ENCODE peak calls at places on chromosomes 1 and 21, in ten cellular contexts. F is BJ, L is A549, N is OCI-LY7, A is esophagus squamous epithelium, D is lower leg skin, C is tibial nerve, H is neural progenitor cell, P is neural crest cell, B is heart left ventricle. X is an unnamed sample.

GRCh38 chr1:39360726-39361125 is 130.7 kb upstream of the BMP8A start:
- DNase-seq in F (no peak), L (no peak), N (no peak), A (no peak), D (no peak), C (no peak), H (no peak), P (no peak), B (no peak), X (no peak)

GRCh38 chr1:219220945-219221344 is 47.3 kb downstream of the LYPLAL1 start:
- DNase-seq in F (no peak), L (no peak), N (no peak), A (no peak), D (no peak), C (no peak), H (no peak), P (no peak), B (no peak), X (no peak)

GRCh38 chr1:211194826-211195225 is 60.9 kb upstream of the KCNH1 start:
- DNase-seq in F (no peak), L (no peak), N (no peak), A (no peak), D (no peak), C (no peak), H (no peak), P (no peak), B (no peak), X (no peak)

GRCh38 chr1:111199881-111200801 is at the start of gene DENND2D:
- DNase-seq in F (no peak), L (no peak), N (no peak), A (no peak), D (peak; percentile 90), C (no peak), H (no peak), P (no peak), B (peak; percentile 44), X (peak; percentile 54)

GRCh38 chr1:110190282-110190929 is 19.7 kb upstream of the KCNC4 start:
- DNase-seq in F (no peak), L (no peak), N (no peak), A (no peak), D (no peak), C (no peak), H (no peak), P (no peak), B (peak; percentile 61), X (no peak)

GRCh38 chr1:235468970-235469369 is 35.3 kb downstream of the B3GALNT2 start:
- DNase-seq in F (no peak), L (peak; percentile 31), N (no peak), A (no peak), D (no peak), C (no peak), H (no peak), P (no peak), B (no peak), X (peak; percentile 39)

GRCh38 chr1:2504224-2504948 is 22.0 kb downstream of the PANK4 start:
- DNase-seq in F (no peak), L (no peak), N (no peak), A (no peak), D (no peak), C (no peak), H (no peak), P (no peak), B (no peak), X (no peak)

GRCh38 chr1:1594602-1594981 is 5.3 kb downstream of the FNDC10 start:
- DNase-seq in F (no peak), L (no peak), N (no peak), A (no peak), D (no peak), C (no peak), H (no peak), P (no peak), B (no peak), X (no peak)

GRCh38 chr1:161013591-161014513 is 7.1 kb downstream of the F11R start:
- DNase-seq in F (no peak), L (peak; percentile 92), N (peak; percentile 88), A (peak; percentile 75), D (peak; percentile 96), C (peak; percentile 49), H (no peak), P (no peak), B (peak; percentile 87), X (peak; percentile 94)

GRCh38 chr1:234997201-234998173 is 131.2 kb downstream of the TOMM20 start:
- DNase-seq in F (peak; percentile 91), L (peak; percentile 98), N (no peak), A (peak; percentile 31), D (peak; percentile 100), C (peak; percentile 99), H (no peak), P (no peak), B (peak; percentile 95), X (peak; percentile 99)

GRCh38 chr1:81149649-81150335 is 650.9 kb upstream of the ADGRL2 start:
- DNase-seq in F (no peak), L (no peak), N (no peak), A (no peak), D (no peak), C (no peak), H (no peak), P (no peak), B (no peak), X (no peak)

GRCh38 chr21:26637346-26637745 is 64.3 kb upstream of the CYYR1 start:
- DNase-seq in F (no peak), L (no peak), N (no peak), A (no peak), D (no peak), C (no peak), H (no peak), P (no peak), B (no peak), X (no peak)

GRCh38 chr1:54887665-54888071 is 673 bp upstream of the DHCR24 start:
- DNase-seq in F (no peak), L (no peak), N (peak; percentile 15), A (no peak), D (no peak), C (no peak), H (peak; percentile 43), P (no peak), B (no peak), X (peak; percentile 17)

GRCh38 chr1:13228343-13228781 is 2.4 kb upstream of the PRAMEF18 start:
- DNase-seq in F (no peak), L (no peak), N (peak; percentile 44), A (no peak), D (peak; percentile 82), C (no peak), H (no peak), P (no peak), B (no peak), X (peak; percentile 35)
- TF ChIP-seq CTCF in F (no peak), L (peak; percentile 49), N (peak; percentile 79), A (no peak), D (no peak), C (no peak), H (no peak), P (no peak), B (peak; percentile 7), X (peak; percentile 27)

GRCh38 chr1:53842347-53842746 is 4.3 kb upstream of the NDC1 start:
- DNase-seq in F (no peak), L (no peak), N (no peak), A (no peak), D (no peak), C (no peak), H (no peak), P (no peak), B (no peak), X (no peak)

GRCh38 chr1:53838654-53838974 is 518 bp upstream of the NDC1 start:
- DNase-seq in F (no peak), L (no peak), N (no peak), A (no peak), D (no peak), C (no peak), H (no peak), P (no peak), B (no peak), X (no peak)

GRCh38 chr1:53834776-53835175 is 3.3 kb downstream of the NDC1 start:
- DNase-seq in F (no peak), L (no peak), N (peak; percentile 63), A (no peak), D (peak; percentile 66), C (no peak), H (no peak), P (no peak), B (no peak), X (no peak)

GRCh38 chr1:53835491-53835890 is 2.6 kb downstream of the NDC1 start:
- DNase-seq in F (no peak), L (no peak), N (peak; percentile 14), A (no peak), D (no peak), C (no peak), H (no peak), P (no peak), B (no peak), X (no peak)

DNA sequence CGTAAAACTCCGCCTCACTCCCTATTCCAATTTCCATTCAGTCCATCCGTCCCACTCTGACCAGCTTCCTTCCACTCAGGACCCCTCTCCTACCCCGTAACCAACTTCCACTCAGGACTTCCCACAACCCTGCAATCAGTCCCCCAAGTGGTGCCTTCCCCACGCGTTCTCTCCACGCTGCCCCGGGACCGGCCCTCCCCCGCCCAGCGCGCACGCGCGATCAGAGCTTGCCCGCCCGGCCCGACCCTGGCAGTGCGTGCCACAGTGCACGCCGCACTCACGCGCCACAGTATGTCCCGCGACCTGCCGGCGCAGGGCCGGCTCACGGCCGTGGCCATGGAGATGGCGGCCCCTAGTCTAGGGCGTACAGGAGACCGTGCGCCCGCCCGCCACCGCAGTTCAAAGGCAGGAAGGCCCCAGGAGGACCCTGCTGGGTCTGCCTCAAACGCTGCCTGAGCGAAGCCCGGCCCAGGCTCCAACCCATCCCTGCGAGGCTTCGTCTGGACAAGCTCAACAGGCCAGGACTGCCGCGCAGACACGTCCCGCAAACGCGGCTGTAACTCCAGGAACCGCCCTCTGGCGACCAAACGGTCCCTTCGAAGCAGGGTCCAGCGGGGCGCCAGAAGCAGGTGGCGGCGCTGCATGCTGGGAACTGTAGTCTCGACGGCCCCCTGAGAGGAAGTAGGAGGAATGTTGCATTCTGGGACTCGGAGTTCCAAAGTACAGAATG is at the start of gene NDC1:
- DNase-seq in F (peak; percentile 84), L (peak; percentile 82), N (peak; percentile 96), A (peak; percentile 75), D (peak; percentile 96), C (peak; percentile 73), H (peak; percentile 97), P (peak; percentile 84), B (peak; percentile 93), X (peak; percentile 90)
- TF ChIP-seq CTCF in F (peak; percentile 27), L (no peak), N (peak; percentile 23), A (no peak), D (no peak), C (peak; percentile 59), H (peak; percentile 51), P (peak; percentile 19), B (peak; percentile 9), X (no peak)

DNA sequence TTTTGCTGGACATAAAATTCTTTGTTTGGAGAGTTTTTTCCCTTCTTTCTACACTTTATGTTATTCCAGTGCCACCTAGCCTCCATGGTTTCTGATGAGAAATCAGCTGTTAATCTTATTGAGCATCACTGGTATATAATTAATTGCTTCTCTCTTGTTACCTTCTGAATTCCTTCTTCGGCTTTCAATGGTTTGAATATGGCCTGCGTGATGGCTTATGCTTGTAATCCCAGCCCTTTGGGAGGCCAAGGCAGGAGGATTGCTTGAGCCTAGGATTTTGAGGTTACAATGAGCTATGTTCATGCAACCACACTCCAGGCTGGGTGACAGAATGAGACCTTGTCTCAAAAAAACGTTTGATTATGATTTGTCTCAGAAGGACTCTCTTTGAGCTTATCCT is 13.0 kb upstream of the CNIH4 start:
- DNase-seq in F (no peak), L (no peak), N (no peak), A (no peak), D (no peak), C (no peak), H (no peak), P (no peak), B (no peak), X (no peak)
- TF ChIP-seq CTCF in F (no peak), L (no peak), N (no peak), A (no peak), D (no peak), C (no peak), H (no peak), P (no peak), B (no peak), X (no peak)

GRCh38 chr1:15739745-15740144 is 2.6 kb upstream of the TMEM82 start:
- DNase-seq in F (no peak), L (no peak), N (no peak), A (no peak), D (no peak), C (no peak), H (no peak), P (no peak), B (no peak), X (no peak)
- TF ChIP-seq CTCF in F (peak; percentile 28), L (no peak), N (peak; percentile 30), A (peak; percentile 6), D (no peak), C (no peak), H (peak; percentile 27), P (peak; percentile 21), B (no peak), X (no peak)

X was measured in Calu3.